ENCODE peak calls at places on chromosomes 6 and 20, in four cellular contexts. E is heart left ventricle, S is uterus, Q is right lobe of liver. I is an unnamed sample.

GRCh38 chr20:3711418-3712043 is 869 bp downstream of the SIGLEC1 start:
- DNase-seq in E (peak), S (no peak), Q (peak), I (no peak)

GRCh38 chr6:42230320-42231034 is 12.8 kb upstream of the MRPS10 start:
- DNase-seq in E (no peak), S (no peak), Q (no peak), I (peak)

GRCh38 chr6:140957334-140957733 is 1175.4 kb upstream of the GJE1 start:
- DNase-seq in E (no peak), S (no peak), Q (no peak), I (no peak)

GRCh38 chr20:8640461-8640860 is 428.4 kb upstream of the PLCB4 start:
- DNase-seq in E (no peak), S (no peak), Q (no peak), I (no peak)

GRCh38 chr6:90369024-90369519 is 72.4 kb upstream of the BACH2 start:
- DNase-seq in E (peak), S (peak), Q (no peak), I (peak)

GRCh38 chr6:47042238-47042843 is at the start of gene ADGRF1:
- DNase-seq in E (no peak), S (no peak), Q (no peak), I (no peak)

GRCh38 chr6:117545161-117545595 is 57.1 kb downstream of the GOPC start:
- DNase-seq in E (no peak), S (no peak), Q (no peak), I (no peak)

GRCh38 chr6:166849762-166850181 is 106.6 kb downstream of the RNASET2 start:
- DNase-seq in E (no peak), S (no peak), Q (no peak), I (no peak)

GRCh38 chr6:83615025-83615999 is 93.6 kb downstream of the SNAP91 start:
- DNase-seq in E (no peak), S (no peak), Q (no peak), I (peak)

GRCh38 chr6:97626586-97627441 is 343.8 kb upstream of the MMS22L start:
- DNase-seq in E (no peak), S (no peak), Q (no peak), I (no peak)

GRCh38 chr20:45833883-45834796 is 541 bp downstream of the SNX21 start:
- DNase-seq in E (peak), S (peak), Q (peak), I (peak)

GRCh38 chr6:41700577-41701347 is 34.6 kb downstream of the TFEB start:
- DNase-seq in E (peak), S (no peak), Q (peak), I (no peak)

GRCh38 chr6:6758915-6759654 is 170.6 kb downstream of the LY86 start:
- DNase-seq in E (peak), S (peak), Q (peak), I (peak)

GRCh38 chr20:32460683-32461320 is 102.7 kb downstream of the ASXL1 start:
- DNase-seq in E (no peak), S (no peak), Q (no peak), I (no peak)

GRCh38 chr20:58613061-58613854 is 37.8 kb upstream of the STX16 start:
- DNase-seq in E (peak), S (no peak), Q (peak), I (no peak)

GRCh38 chr20:1844723-1845523 is 50.3 kb upstream of the SIRPA start:
- DNase-seq in E (peak), S (peak), Q (no peak), I (no peak)

GRCh38 chr6:7649037-7649810 is 59.2 kb downstream of the SNRNP48 start:
- DNase-seq in E (no peak), S (no peak), Q (no peak), I (no peak)

GRCh38 chr6:113672691-113673149 is 184.4 kb upstream of the MARCKS start:
- DNase-seq in E (peak), S (peak), Q (peak), I (no peak)

DNA sequence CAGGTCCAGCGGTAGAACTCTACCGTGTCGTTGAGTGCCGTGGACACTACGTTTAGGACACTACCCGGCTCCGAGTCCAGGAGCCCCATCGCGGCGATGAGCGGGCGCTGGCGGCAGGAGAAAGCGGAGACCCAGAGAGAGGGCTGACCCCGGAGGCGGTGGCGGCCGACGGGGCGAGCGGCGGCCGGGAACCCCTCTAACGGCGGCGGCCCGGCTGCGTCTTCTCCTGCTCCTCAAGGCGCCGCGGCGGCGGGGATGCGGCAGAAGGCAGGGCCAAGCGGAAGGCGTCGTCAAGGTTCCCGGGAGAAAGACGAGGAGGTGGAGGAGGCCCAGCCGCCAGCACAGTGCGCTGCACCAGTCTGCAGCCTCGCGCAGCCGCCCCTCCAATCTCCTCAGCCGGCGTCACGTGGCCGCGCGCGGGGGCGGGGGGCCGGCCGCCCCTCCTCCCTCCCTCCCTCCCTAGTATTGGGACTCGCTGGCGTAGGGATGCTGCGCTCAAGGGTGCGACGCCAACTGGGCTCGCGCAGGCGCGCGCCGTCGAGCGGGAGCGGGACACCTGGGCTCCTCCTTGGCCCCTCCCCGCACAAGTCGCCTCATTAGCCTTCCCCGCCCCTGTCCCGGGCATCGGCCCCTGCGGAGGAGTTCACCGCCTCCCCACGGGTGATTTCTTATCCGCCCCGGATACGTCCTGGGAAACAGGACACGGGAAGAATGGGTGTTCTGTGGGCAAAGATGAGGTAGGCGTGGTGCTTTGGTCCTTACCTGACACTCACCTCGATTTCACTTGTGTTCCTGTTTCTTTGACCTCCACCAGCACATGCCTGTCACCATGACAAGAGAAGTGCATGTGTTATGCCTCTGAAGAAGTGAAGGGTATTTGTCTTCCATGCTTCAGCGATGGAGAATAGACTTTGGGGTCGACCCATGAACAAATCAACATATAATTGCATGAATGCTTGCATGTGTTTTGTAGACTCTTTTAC is at the start of gene ELOVL4:
- DNase-seq in E (peak), S (peak), Q (peak), I (peak)
- TF ChIP-seq POLR2A in E (no peak), S (peak), Q (no peak), I (no peak)

GRCh38 chr6:33018418-33018817 is 9.0 kb upstream of the HLA-DOA start:
- DNase-seq in E (no peak), S (no peak), Q (no peak), I (no peak)

GRCh38 chr6:33018904-33019303 is 9.5 kb upstream of the HLA-DOA start:
- DNase-seq in E (peak), S (peak), Q (peak), I (no peak)

GRCh38 chr6:33017024-33017423 is 7.6 kb upstream of the HLA-DOA start:
- DNase-seq in E (no peak), S (no peak), Q (no peak), I (no peak)

GRCh38 chr6:33019358-33019757 is 10.0 kb upstream of the HLA-DOA start:
- DNase-seq in E (no peak), S (no peak), Q (no peak), I (no peak)

DNA sequence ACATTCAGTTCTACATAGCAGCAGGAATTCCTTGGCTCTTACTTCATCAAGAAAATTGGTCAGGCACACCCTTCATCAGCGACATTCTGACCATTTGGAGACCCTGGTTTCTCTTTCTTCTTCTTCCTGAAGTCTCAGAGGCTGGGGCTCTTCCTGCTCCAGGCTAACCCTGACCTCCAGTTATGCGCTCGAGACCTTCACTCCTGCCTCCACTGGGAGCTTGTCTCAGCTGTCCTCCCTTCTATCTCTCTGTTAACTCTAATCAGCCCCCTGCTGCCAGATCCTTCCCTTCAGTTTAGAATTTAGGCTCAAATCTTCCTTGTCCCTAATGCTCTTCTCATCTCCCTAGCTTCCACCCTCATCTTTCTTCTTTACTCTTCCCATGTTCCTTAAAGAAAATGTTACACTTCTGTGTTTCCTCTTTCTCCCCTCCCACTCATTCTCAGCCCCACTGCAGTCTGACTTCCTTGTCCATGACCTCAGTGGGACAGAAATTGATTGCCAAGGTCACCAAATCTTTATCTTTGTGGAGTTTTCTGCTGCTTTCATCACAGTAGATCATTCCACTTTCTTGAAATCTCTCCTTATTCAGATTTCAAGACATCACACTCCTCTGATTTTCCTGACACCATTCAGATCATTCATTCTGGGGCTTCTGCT is 8.4 kb upstream of the HLA-DOA start:
- DNase-seq in E (no peak), S (no peak), Q (no peak), I (no peak)
- TF ChIP-seq POLR2A in E (no peak), S (no peak), Q (no peak), I (no peak)

DNA sequence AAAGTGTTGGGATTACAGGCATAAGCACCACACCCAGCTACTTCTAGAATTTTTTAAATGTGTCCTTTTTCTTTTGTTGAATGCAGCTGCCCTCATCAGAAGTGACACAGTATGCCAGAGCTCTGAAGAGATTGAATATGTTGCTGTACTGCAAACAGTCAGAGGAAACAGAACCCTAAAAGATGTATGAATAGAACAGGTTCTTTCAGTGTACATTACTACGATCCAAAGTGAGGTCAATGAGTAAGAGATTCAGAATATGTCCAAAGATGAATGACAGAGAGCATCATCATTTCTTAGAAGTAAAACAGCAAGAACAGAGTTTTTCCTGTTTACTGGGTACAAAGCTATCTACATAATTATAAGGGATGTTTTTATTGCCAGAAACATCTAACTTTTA is 268.5 kb downstream of the NRN1 start:
- DNase-seq in E (no peak), S (no peak), Q (no peak), I (no peak)
- TF ChIP-seq POLR2A in E (no peak), S (no peak), Q (no peak), I (no peak)

GRCh38 chr6:152981219-152981618 is 1.6 kb downstream of the FBXO5 start:
- DNase-seq in E (no peak), S (no peak), Q (no peak), I (peak)

GRCh38 chr6:152982768-152983636 is at the start of gene FBXO5:
- DNase-seq in E (peak), S (peak), Q (peak), I (peak)

GRCh38 chr6:152981989-152982767 is 663 bp downstream of the FBXO5 start:
- DNase-seq in E (peak), S (peak), Q (peak), I (peak)

GRCh38 chr6:152984387-152984872 is 1.6 kb upstream of the FBXO5 start:
- DNase-seq in E (no peak), S (no peak), Q (no peak), I (no peak)

GRCh38 chr6:152983637-152984386 is 971 bp upstream of the FBXO5 start:
- DNase-seq in E (peak), S (peak), Q (peak), I (peak)
- TF ChIP-seq POLR2A in E (no peak), S (no peak), Q (peak), I (peak)

GRCh38 chr20:19817017-19817416 is 59.0 kb downstream of the RIN2 start:
- DNase-seq in E (peak), S (peak), Q (no peak), I (no peak)
- TF ChIP-seq POLR2A in E (no peak), S (no peak), Q (no peak), I (no peak)

DNA sequence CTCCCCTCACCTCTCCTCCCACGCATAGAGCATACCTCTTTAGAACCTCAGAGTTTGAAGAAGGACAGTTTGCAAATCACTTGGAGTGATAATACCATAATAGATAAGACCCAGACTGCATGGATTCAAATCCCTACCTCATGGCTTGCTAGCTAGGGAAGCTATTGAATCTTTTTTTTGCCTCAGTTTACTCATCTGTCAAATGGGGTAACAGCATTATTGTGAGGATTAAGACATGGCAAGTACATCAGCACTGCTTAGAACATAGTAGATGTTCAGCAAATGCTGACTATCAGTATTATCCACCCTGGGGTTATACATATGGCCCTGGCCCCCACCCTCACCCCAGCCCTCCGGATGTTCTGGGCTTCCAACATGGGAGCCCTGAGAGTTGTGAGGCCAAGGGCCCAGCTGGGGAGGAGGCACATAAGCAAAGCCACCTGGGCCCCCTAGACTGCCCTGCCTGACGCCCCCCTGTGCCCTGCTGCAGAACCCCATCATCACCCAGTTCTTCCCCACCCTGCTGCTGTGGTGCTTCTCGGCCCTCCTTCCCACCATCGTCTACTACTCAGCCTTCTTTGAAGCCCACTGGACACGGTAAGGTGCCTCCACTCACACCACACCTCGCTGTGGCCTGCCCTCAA is 9.1 kb upstream of the CAPN11 start:
- DNase-seq in E (no peak), S (no peak), Q (no peak), I (no peak)
- TF ChIP-seq POLR2A in E (no peak), S (no peak), Q (no peak), I (no peak)

GRCh38 chr6:36600564-36601146 is 6.5 kb downstream of the SRSF3 start:
- DNase-seq in E (no peak), S (no peak), Q (no peak), I (no peak)
- TF ChIP-seq POLR2A in E (no peak), S (no peak), Q (no peak), I (no peak)

DNA sequence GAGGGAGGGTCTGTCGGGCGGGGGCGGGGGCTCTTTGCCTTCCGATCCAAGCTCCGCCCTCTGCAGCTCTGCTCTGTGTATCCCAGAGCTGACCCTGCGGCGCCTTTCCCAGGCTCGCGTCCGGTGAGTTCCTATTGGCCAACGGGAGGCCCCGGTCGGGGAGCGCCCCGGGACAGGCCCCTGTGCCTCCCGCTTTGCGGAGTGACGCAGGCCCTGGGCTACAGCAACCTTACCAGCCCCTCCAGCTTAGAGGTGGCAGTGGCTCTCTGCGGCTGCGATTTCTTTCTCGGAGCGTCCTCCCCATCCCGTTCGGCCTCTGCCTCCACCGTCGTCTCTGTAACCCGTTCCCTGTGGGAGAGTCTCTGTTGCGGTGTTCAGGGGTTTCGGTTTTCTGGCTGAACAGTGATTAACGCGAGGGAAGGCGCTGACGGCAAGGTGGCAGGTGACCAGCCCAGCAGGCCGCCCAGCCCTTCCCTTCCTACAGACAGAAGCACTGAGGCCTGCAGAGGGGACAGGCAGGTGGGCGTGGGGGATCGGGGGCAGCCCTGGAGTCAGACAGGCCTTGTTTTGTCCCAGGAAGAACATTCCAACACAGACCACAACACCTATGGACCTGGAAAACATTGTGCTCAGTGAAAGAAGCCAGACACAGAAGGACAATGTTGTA is 18.1 kb upstream of the CEBPB start:
- DNase-seq in E (peak), S (peak), Q (peak), I (peak)
- TF ChIP-seq POLR2A in E (no peak), S (peak), Q (peak), I (no peak)

DNA sequence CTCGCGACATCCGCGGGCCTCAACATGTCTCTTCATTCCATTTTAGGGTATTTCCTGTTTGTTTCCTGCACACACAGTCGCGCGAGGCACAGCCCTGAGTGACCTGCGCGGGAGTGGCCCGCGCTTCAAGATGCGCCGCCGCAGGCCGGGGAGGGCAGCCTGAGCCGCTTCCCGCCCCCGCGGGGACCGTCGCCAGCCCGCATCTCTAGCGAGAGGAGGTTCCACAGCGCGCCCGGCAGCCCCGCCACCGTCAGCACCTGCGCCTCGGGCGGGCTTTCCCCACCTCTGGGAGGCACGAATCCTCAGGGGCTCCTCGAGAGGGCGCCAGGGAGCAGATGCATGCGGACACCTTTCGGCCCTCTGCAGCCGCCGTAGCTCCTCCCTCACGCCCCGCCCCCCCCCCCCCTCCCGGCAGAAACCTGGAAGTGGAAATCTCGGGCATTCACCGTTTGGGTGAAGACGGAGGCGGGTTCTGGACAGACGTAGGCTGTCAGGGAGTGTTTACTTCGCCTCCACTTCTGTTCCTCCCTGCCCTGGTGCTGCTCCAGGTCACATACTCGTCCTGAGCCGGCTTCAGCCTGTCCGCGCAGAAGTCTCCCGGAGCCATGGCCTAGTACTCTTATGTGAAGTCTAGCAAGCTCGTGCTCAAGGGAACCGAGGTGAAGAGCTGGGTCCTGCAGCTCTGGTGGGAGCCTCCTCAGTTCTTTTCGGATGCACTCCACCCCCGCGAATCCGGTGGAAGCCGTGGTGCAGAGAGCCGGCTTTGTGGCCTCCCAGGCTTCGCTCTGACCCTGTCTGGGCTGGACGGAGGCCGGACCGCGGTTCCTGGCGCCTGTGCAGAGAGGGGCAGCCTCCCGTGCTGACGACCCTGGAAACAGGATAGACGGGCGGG is 880.5 kb upstream of the DEFB115 start:
- DNase-seq in E (peak), S (peak), Q (peak), I (peak)
- TF ChIP-seq POLR2A in E (no peak), S (no peak), Q (no peak), I (peak)